ENCODE peak calls at places on chromosome 12, in nine cellular contexts. E is A549; A is mesothelial cell of epicardium; D is AG10803; O is B cell; X is body of pancreas; V is activated CD8-positive, alpha-beta T cell treated with anti-CD3 and anti-CD28 coated beads for 36 hours; R is left ventricle myocardium inferior; U is heart right ventricle. J is an unnamed sample.

GRCh38 chr12:90305379-90305778 is 596.7 kb upstream of the ATP2B1 start:
- DNase-seq in E (no peak), A (no peak), D (no peak), O (no peak), X (no peak), V (no peak), R (no peak), U (no peak), J (no peak)

GRCh38 chr12:96513681-96514080 is 24.3 kb downstream of the CFAP54 start:
- DNase-seq in E (no peak), A (no peak), D (no peak), O (no peak), X (no peak), V (no peak), R (no peak), U (no peak), J (no peak)

GRCh38 chr12:68919581-68920239 is 13.3 kb downstream of the CPM start:
- DNase-seq in E (no peak), A (no peak), D (no peak), O (no peak), X (no peak), V (peak), R (no peak), U (no peak), J (no peak)

GRCh38 chr12:87814625-87815024 is 214.6 kb downstream of the C12orf50 start:
- DNase-seq in E (no peak), A (no peak), D (peak), O (no peak), X (no peak), V (no peak), R (no peak), U (no peak), J (no peak)

GRCh38 chr12:111174283-111175108 is 194.4 kb downstream of the PHETA1 start:
- DNase-seq in E (peak), A (no peak), D (no peak), O (no peak), X (peak), V (peak), R (no peak), U (no peak), J (no peak)

GRCh38 chr12:109772622-109773321 is 59.1 kb downstream of the FAM222A start:
- DNase-seq in E (no peak), A (no peak), D (no peak), O (peak), X (no peak), V (no peak), R (no peak), U (no peak), J (no peak)

GRCh38 chr12:81679614-81680013 is 79.5 kb downstream of the PPFIA2 start:
- DNase-seq in E (no peak), A (no peak), D (no peak), O (no peak), X (no peak), V (no peak), R (no peak), U (no peak), J (no peak)

GRCh38 chr12:118060301-118061010 is 523 bp downstream of the WSB2 start:
- DNase-seq in E (peak), A (peak), D (peak), O (no peak), X (peak), V (peak), R (peak), U (peak), J (no peak)

GRCh38 chr12:27220988-27221345 is 23.1 kb upstream of the STK38L start:
- DNase-seq in E (no peak), A (no peak), D (no peak), O (no peak), X (no peak), V (no peak), R (no peak), U (no peak), J (no peak)

GRCh38 chr12:12016284-12017100 is 54.2 kb upstream of the BCL2L14 start:
- DNase-seq in E (no peak), A (no peak), D (no peak), O (no peak), X (no peak), V (peak), R (no peak), U (no peak), J (peak)

GRCh38 chr12:57736743-57737466 is 1.6 kb downstream of the AGAP2 start:
- DNase-seq in E (no peak), A (no peak), D (no peak), O (no peak), X (no peak), V (no peak), R (no peak), U (no peak), J (no peak)

GRCh38 chr12:25151476-25151875 is 43.5 kb downstream of the DNAI7 start:
- DNase-seq in E (peak), A (peak), D (peak), O (no peak), X (peak), V (no peak), R (peak), U (no peak), J (peak)

GRCh38 chr12:27751386-27752047 is 28.5 kb upstream of the KLHL42 start:
- DNase-seq in E (no peak), A (no peak), D (no peak), O (no peak), X (peak), V (no peak), R (no peak), U (no peak), J (no peak)

GRCh38 chr12:386651-387050 is 2.5 kb downstream of the KDM5A start:
- DNase-seq in E (no peak), A (no peak), D (peak), O (no peak), X (no peak), V (no peak), R (no peak), U (no peak), J (peak)

GRCh38 chr12:42076976-42077375 is 67.7 kb downstream of the GXYLT1 start:
- DNase-seq in E (no peak), A (no peak), D (no peak), O (no peak), X (no peak), V (no peak), R (no peak), U (no peak), J (no peak)

GRCh38 chr12:109740694-109741245 is 27.1 kb downstream of the FAM222A start:
- DNase-seq in E (no peak), A (no peak), D (no peak), O (peak), X (peak), V (no peak), R (peak), U (peak), J (no peak)

GRCh38 chr12:127245009-127245408 is 1022.0 kb upstream of the TMEM132C start:
- DNase-seq in E (no peak), A (no peak), D (peak), O (no peak), X (no peak), V (no peak), R (no peak), U (no peak), J (peak)

GRCh38 chr12:71075743-71076142 is 82.1 kb downstream of the TSPAN8 start:
- DNase-seq in E (no peak), A (no peak), D (no peak), O (no peak), X (no peak), V (no peak), R (no peak), U (no peak), J (no peak)

GRCh38 chr12:109519787-109520186 is 42.4 kb downstream of the UBE3B start:
- DNase-seq in E (no peak), A (no peak), D (no peak), O (no peak), X (no peak), V (no peak), R (no peak), U (no peak), J (no peak)

GRCh38 chr12:563250-563781 is 99.9 kb downstream of the NINJ2 start:
- DNase-seq in E (no peak), A (no peak), D (peak), O (no peak), X (no peak), V (peak), R (no peak), U (no peak), J (no peak)

GRCh38 chr12:56208014-56208413 is 13.7 kb downstream of the RNF41 start:
- DNase-seq in E (no peak), A (no peak), D (no peak), O (peak), X (no peak), V (no peak), R (no peak), U (no peak), J (no peak)

GRCh38 chr12:115755061-115755751 is 522.3 kb downstream of the MED13L start:
- DNase-seq in E (no peak), A (no peak), D (no peak), O (no peak), X (no peak), V (no peak), R (no peak), U (no peak), J (no peak)

GRCh38 chr12:30870491-30871265 is 55.9 kb upstream of the TSPAN11 start:
- DNase-seq in E (no peak), A (no peak), D (no peak), O (no peak), X (no peak), V (no peak), R (no peak), U (no peak), J (no peak)

GRCh38 chr12:57940052-57940914 is 1.1 kb upstream of the ATP23 start:
- DNase-seq in E (no peak), A (no peak), D (no peak), O (no peak), X (no peak), V (no peak), R (no peak), U (no peak), J (no peak)

GRCh38 chr12:24600996-24601395 is 347.9 kb downstream of the BCAT1 start:
- DNase-seq in E (no peak), A (no peak), D (peak), O (no peak), X (no peak), V (no peak), R (no peak), U (no peak), J (peak)

GRCh38 chr12:3303410-3304136 is 187.4 kb upstream of the PRMT8 start:
- DNase-seq in E (no peak), A (no peak), D (no peak), O (no peak), X (peak), V (peak), R (no peak), U (no peak), J (no peak)
- TF ChIP-seq CTCF in E (no peak), A (no peak), D (no peak), O (no peak), X (no peak), V (no peak), R (no peak), U (no peak), J (no peak)

GRCh38 chr12:94145231-94145979 is 3.0 kb upstream of the PLXNC1 start:
- DNase-seq in E (no peak), A (no peak), D (peak), O (no peak), X (no peak), V (no peak), R (no peak), U (no peak), J (peak)
- TF ChIP-seq CTCF in E (peak), A (peak), D (peak), O (peak), X (no peak), V (peak), R (peak), U (peak), J (peak)

GRCh38 chr12:121957831-121958515 is 39.6 kb downstream of the CFAP251 start:
- DNase-seq in E (no peak), A (no peak), D (no peak), O (no peak), X (no peak), V (no peak), R (no peak), U (no peak), J (no peak)

GRCh38 chr12:121953695-121954094 is 35.3 kb downstream of the CFAP251 start:
- DNase-seq in E (no peak), A (no peak), D (no peak), O (no peak), X (no peak), V (no peak), R (no peak), U (no peak), J (no peak)

GRCh38 chr12:121958521-121959240 is 40.3 kb downstream of the CFAP251 start:
- DNase-seq in E (no peak), A (no peak), D (peak), O (no peak), X (no peak), V (no peak), R (no peak), U (no peak), J (peak)

GRCh38 chr12:121955258-121956040 is 37.1 kb downstream of the CFAP251 start:
- DNase-seq in E (no peak), A (no peak), D (peak), O (no peak), X (no peak), V (no peak), R (no peak), U (no peak), J (peak)

GRCh38 chr12:121956041-121956341 is 37.6 kb downstream of the CFAP251 start:
- DNase-seq in E (no peak), A (no peak), D (no peak), O (no peak), X (no peak), V (no peak), R (no peak), U (no peak), J (no peak)
- TF ChIP-seq CTCF in E (no peak), A (no peak), D (no peak), O (no peak), X (no peak), V (no peak), R (no peak), U (no peak), J (no peak)

DNA sequence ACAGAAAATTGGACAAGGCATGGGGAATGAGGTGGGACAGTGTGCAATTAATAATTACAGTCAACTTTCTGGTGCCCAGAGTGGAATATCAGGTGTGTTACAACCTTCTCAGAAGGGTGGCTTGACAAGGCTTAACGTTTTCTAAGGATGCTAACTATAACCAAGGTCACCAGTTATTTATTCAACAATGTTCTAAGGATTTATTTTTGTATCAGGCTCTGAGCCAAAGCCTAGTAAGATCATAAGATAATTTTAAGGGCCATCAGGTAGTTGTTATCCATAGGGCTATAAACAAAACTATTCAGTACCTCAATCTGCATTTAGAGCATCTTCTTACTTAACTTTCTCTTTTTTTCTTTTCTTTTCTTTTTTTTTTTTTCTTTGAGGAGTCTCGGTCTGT is 134.0 kb downstream of the TMTC1 start:
- DNase-seq in E (no peak), A (no peak), D (no peak), O (no peak), X (no peak), V (no peak), R (no peak), U (no peak), J (no peak)
- TF ChIP-seq CTCF in E (no peak), A (no peak), D (no peak), O (no peak), X (no peak), V (no peak), R (no peak), U (no peak), J (no peak)

DNA sequence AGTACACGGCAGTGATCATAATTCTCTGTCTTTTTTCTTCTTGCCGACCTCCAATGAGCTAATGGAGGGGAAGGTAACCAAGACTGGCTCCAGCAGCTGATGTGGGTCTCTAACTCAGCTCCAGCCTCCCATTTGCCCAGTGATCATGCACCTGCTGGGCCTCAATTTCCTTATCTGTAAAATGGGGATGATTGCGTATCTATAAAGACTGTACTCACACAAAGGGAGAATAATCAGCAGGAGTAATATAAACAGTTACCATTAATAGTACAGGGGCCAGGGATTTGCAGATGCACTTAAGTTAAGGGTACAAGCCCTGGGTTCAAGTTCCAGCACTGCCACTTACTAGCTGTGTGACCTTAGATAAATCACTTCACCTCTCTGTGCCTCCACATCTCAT is 204.9 kb upstream of the LHX5 start:
- DNase-seq in E (no peak), A (no peak), D (no peak), O (no peak), X (no peak), V (no peak), R (no peak), U (no peak), J (no peak)
- TF ChIP-seq CTCF in E (no peak), A (no peak), D (no peak), O (no peak), X (no peak), V (no peak), R (no peak), U (no peak), J (no peak)

GRCh38 chr12:114241973-114242434 is 163.9 kb downstream of the TBX5 start:
- DNase-seq in E (no peak), A (no peak), D (no peak), O (no peak), X (no peak), V (no peak), R (no peak), U (no peak), J (no peak)

GRCh38 chr12:114248527-114248926 is 157.4 kb downstream of the TBX5 start:
- DNase-seq in E (no peak), A (no peak), D (no peak), O (no peak), X (no peak), V (no peak), R (no peak), U (no peak), J (peak)

GRCh38 chr12:114240288-114240687 is 165.7 kb downstream of the TBX5 start:
- DNase-seq in E (no peak), A (no peak), D (no peak), O (no peak), X (no peak), V (no peak), R (no peak), U (no peak), J (no peak)

DNA sequence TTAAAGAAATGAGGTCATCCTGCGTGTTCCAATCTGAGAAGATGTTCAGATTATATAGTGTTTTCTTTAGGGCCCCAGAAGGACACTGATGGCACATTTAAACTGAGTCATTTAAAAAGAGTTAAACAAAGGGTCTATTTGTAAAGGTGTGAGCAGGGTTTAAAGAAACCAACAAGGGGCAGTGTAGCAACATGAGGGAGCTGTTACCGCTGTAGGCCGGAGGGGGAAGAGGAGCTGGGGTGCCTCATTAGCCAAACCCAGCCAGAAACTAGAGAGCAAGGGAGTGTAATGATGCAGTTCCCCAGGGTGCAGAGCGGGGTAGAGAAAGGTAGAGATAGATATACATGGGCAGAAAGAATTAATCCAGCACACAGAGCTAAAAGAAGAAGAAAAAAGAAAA is 160.4 kb downstream of the TBX5 start:
- DNase-seq in E (no peak), A (no peak), D (peak), O (no peak), X (no peak), V (no peak), R (no peak), U (no peak), J (no peak)
- TF ChIP-seq CTCF in E (no peak), A (no peak), D (peak), O (no peak), X (no peak), V (no peak), R (peak), U (peak), J (no peak)